ENCODE peak calls at places on chromosomes 2 and 18, in five cellular contexts. R, H, L, I and B are unnamed samples.

GRCh38 chr2:54945401-54946219 is 104.6 kb downstream of the RTN4 start:
- DNase-seq in I (peak; percentile 29), R (peak; percentile 48), H (peak; percentile 41), L (peak; percentile 90), B (no peak)

GRCh38 chr18:24497052-24497754 is 36.8 kb downstream of the HRH4 start:
- DNase-seq in I (no peak), R (no peak), H (no peak), L (no peak), B (no peak)

GRCh38 chr2:165593081-165593480 is 123.6 kb downstream of the CSRNP3 start:
- DNase-seq in R (no peak), L (no peak), I (no peak), H (no peak), B (no peak)

GRCh38 chr18:3251249-3251962 is 3.8 kb downstream of the MYL12A start:
- DNase-seq in I (no peak), L (no peak), R (no peak), H (no peak), B (no peak)

GRCh38 chr2:1990724-1991123 is 246.4 kb upstream of the PXDN start:
- DNase-seq in L (no peak), H (peak; percentile 65), I (no peak), R (no peak), B (no peak)

GRCh38 chr2:88832992-88833389 is 141.5 kb downstream of the RPIA start:
- DNase-seq in I (no peak), R (no peak), H (no peak), L (no peak), B (no peak)

GRCh38 chr18:50793641-50794565 is 25.9 kb downstream of the MRO start:
- DNase-seq in R (no peak), L (no peak), H (no peak), I (no peak), B (no peak)

GRCh38 chr2:223909048-223909741 is 35.9 kb downstream of the WDFY1 start:
- DNase-seq in L (no peak), H (no peak), I (no peak), R (no peak), B (no peak)

GRCh38 chr2:238731961-238732360 is 115.9 kb upstream of the TWIST2 start:
- DNase-seq in I (no peak), H (no peak), R (no peak), L (no peak), B (no peak)

GRCh38 chr18:67710639-67711038 is 194.1 kb upstream of the DSEL start:
- DNase-seq in L (no peak), R (no peak), I (no peak), H (no peak), B (no peak)

GRCh38 chr2:1804865-1805264 is 60.5 kb upstream of the PXDN start:
- DNase-seq in I (no peak), R (no peak), H (no peak), L (no peak), B (no peak)

GRCh38 chr2:47239119-47239969 is 84.2 kb upstream of the STPG4 start:
- DNase-seq in R (no peak), I (no peak), L (no peak), H (no peak), B (no peak)

GRCh38 chr2:173898996-173899395 is 66.2 kb downstream of the SP3 start:
- DNase-seq in R (no peak), I (no peak), L (no peak), H (no peak), B (no peak)

GRCh38 chr2:173232956-173233744 is 121.5 kb upstream of the CDCA7 start:
- DNase-seq in R (no peak), H (no peak), I (no peak), L (no peak), B (no peak)

GRCh38 chr2:199662245-199662644 is 188.7 kb downstream of the FTCDNL1 start:
- DNase-seq in R (no peak), I (no peak), H (no peak), L (no peak), B (no peak)

GRCh38 chr2:179985163-179985820 is 21.8 kb downstream of the CWC22 start:
- DNase-seq in R (no peak), I (no peak), L (no peak), H (no peak), B (no peak)

GRCh38 chr2:232318175-232318855 is 60.2 kb upstream of the ALPP start:
- DNase-seq in L (peak; percentile 48), H (no peak), I (no peak), R (no peak), B (no peak)

GRCh38 chr2:207503234-207503633 is 26.5 kb upstream of the CREB1 start:
- DNase-seq in I (no peak), H (peak; percentile 50), R (no peak), L (no peak), B (no peak)

GRCh38 chr2:221337957-221338685 is 234.0 kb downstream of the EPHA4 start:
- DNase-seq in H (no peak), I (no peak), L (no peak), R (no peak), B (no peak)

GRCh38 chr2:125185691-125186270 is 1160.7 kb downstream of the CNTNAP5 start:
- DNase-seq in H (no peak), L (no peak), I (no peak), R (no peak), B (no peak)

GRCh38 chr18:74506405-74507119 is 10.4 kb downstream of the CNDP2 start:
- DNase-seq in H (no peak), L (no peak), R (no peak), I (no peak), B (peak; percentile 42)

GRCh38 chr18:6323319-6323889 is 91.3 kb downstream of the L3MBTL4 start:
- DNase-seq in R (no peak), I (no peak), L (no peak), H (no peak), B (no peak)

GRCh38 chr2:63018439-63018838 is 32.2 kb upstream of the OTX1 start:
- DNase-seq in I (no peak), H (no peak), R (no peak), L (no peak), B (no peak)

GRCh38 chr2:135245055-135245454 is 193.0 kb downstream of the RAB3GAP1 start:
- DNase-seq in I (no peak), H (no peak), L (no peak), R (no peak), B (no peak)

GRCh38 chr2:99403524-99403923 is 66.3 kb downstream of the EIF5B start:
- DNase-seq in H (no peak), I (no peak), R (no peak), L (no peak), B (no peak)

GRCh38 chr2:106581276-106581675 is 94.1 kb downstream of the CD8B2 start:
- DNase-seq in L (no peak), H (no peak), I (no peak), R (no peak), B (no peak)

GRCh38 chr2:236536727-236537398 is 32.8 kb upstream of the ACKR3 start:
- DNase-seq in L (no peak), R (no peak), I (no peak), H (no peak), B (no peak)

GRCh38 chr2:38554973-38555595 is 47.6 kb downstream of the HNRNPLL start:
- DNase-seq in I (no peak), L (no peak), H (no peak), R (no peak), B (no peak)

GRCh38 chr2:28326873-28327495 is 65.7 kb upstream of the FOSL2 start:
- DNase-seq in H (no peak), L (no peak), R (no peak), I (no peak), B (no peak)

DNA sequence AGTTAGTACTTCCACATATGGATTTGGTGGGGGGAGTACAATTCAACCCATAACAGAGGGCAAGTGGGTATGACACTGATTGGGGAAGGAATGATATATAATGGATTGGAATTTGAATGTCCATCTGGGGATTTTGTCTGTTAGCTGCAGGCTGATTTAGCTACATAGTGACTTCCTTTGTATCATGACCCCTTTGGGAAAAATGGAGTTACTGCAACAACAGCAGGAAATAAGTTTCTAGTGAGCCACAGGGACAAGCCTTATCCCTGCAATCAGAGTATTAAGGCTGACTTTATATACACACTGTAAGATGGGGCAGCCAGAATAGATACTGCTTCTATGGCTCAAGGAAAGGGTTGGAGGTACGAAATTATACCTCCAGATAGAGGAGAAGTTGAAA is 404.4 kb upstream of the MEIS1 start:
- DNase-seq in L (no peak), I (no peak), R (no peak), H (no peak), B (no peak)
- TF ChIP-seq CTCF in L (no peak), I (no peak), R (no peak), H (no peak), B (peak; percentile 63)

GRCh38 chr2:217106650-217107014 is 246.8 kb upstream of the TNP1 start:
- DNase-seq in L (no peak), H (no peak), I (no peak), R (no peak), B (no peak)
- TF ChIP-seq CTCF in L (no peak), H (peak; percentile 26), I (peak; percentile 48), R (no peak), B (peak; percentile 62)

GRCh38 chr2:84496386-84496785 is 19.9 kb upstream of the DNAH6 start:
- DNase-seq in H (no peak), R (no peak), I (no peak), L (no peak), B (no peak)

GRCh38 chr2:84497285-84497684 is 19.0 kb upstream of the DNAH6 start:
- DNase-seq in R (no peak), L (no peak), I (no peak), H (no peak), B (no peak)

GRCh38 chr2:84493494-84493893 is 22.8 kb upstream of the DNAH6 start:
- DNase-seq in L (no peak), H (no peak), R (no peak), I (peak; percentile 44), B (no peak)

GRCh38 chr2:84494070-84494469 is 22.2 kb upstream of the DNAH6 start:
- DNase-seq in L (no peak), H (no peak), R (no peak), I (no peak), B (no peak)

DNA sequence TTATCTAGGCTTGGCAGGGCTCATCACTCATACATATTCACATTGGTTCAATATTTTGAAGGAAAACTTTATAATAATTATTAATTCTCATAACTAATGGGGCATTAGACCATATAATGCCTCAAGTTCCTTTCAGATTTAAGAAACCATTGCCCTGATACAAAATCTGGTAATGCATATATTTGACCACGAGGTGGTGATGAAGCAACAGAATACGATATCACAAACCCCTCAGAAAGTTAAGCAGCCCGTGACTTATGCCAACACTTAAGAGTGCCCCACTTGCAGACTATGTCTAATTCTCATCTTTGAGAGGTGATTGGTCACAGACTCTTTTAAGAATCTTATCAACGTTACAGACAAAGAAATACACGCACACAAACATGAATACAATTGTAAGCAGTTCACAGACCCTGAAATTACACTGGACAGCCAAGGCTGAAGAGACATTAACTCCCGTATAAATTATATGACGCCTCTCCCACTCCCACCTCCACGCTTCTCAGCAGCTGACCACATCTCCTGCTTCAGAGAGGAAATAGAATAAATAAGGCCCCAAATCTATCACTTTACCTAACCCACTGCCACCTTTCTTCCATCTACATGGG is 20.7 kb upstream of the DNAH6 start:
- DNase-seq in R (no peak), H (no peak), L (peak; percentile 36), I (peak; percentile 34), B (no peak)
- TF ChIP-seq CTCF in R (peak; percentile 32), H (peak; percentile 78), L (peak; percentile 64), I (peak; percentile 56), B (peak; percentile 86)

GRCh38 chr18:39737869-39738268 is 2172.3 kb upstream of the CELF4 start:
- DNase-seq in L (no peak), R (no peak), H (no peak), I (no peak), B (no peak)

GRCh38 chr18:39732918-39733317 is 2167.3 kb upstream of the CELF4 start:
- DNase-seq in I (no peak), H (no peak), R (no peak), L (no peak), B (no peak)
- TF ChIP-seq CTCF in I (no peak), H (no peak), R (no peak), L (no peak), B (peak; percentile 46)

GRCh38 chr2:229715895-229716507 is 1.6 kb upstream of the DNER start:
- DNase-seq in H (no peak), I (no peak), R (no peak), L (no peak), B (no peak)
- TF ChIP-seq CTCF in H (no peak), I (peak; percentile 18), R (no peak), L (peak; percentile 24), B (peak; percentile 75)